ENCODE peak calls at places on chromosomes 16 and 17, in seven cellular contexts. One of them, this sample, is unnamed.

GRCh38 chr17:1735834-1736347 is 6.8 kb upstream of the SERPINF2 start:
- DNase-seq in H54: no peak
- DNase-seq in RCC 7860: no peak
- DNase-seq in foreskin fibroblast: no peak
- DNase-seq in NCI-H1092: no peak
- DNase-seq in hepatic stellate cell: no peak
- DNase-seq in A549: no peak
- DNase-seq in this sample: no peak

GRCh38 chr16:11734025-11734652 is 8.5 kb downstream of the TXNDC11 start:
- DNase-seq in H54: no peak
- DNase-seq in RCC 7860: no peak
- DNase-seq in foreskin fibroblast: no peak
- DNase-seq in NCI-H1092: no peak
- DNase-seq in hepatic stellate cell: no peak
- DNase-seq in A549: no peak
- DNase-seq in this sample: no peak

GRCh38 chr16:75754126-75754525 is 27.8 kb upstream of the CPHXL start:
- DNase-seq in H54: no peak
- DNase-seq in RCC 7860: no peak
- DNase-seq in foreskin fibroblast: peak; percentile 56
- DNase-seq in NCI-H1092: no peak
- DNase-seq in hepatic stellate cell: no peak
- DNase-seq in A549: no peak
- DNase-seq in this sample: no peak

GRCh38 chr17:43768382-43768781 is 9.8 kb upstream of the SOST start:
- DNase-seq in H54: no peak
- DNase-seq in RCC 7860: no peak
- DNase-seq in foreskin fibroblast: no peak
- DNase-seq in NCI-H1092: no peak
- DNase-seq in hepatic stellate cell: no peak
- DNase-seq in A549: no peak
- DNase-seq in this sample: no peak

GRCh38 chr17:21214015-21214776 is at the start of gene TMEM11:
- DNase-seq in H54: peak; percentile 96
- DNase-seq in RCC 7860: peak; percentile 81
- DNase-seq in foreskin fibroblast: peak; percentile 99
- DNase-seq in NCI-H1092: peak; percentile 80
- DNase-seq in hepatic stellate cell: peak; percentile 97
- DNase-seq in A549: peak; percentile 94
- DNase-seq in this sample: peak; percentile 96

GRCh38 chr17:50270430-50271172 is 3.7 kb upstream of the TMEM92 start:
- DNase-seq in H54: no peak
- DNase-seq in RCC 7860: no peak
- DNase-seq in foreskin fibroblast: peak; percentile 91
- DNase-seq in NCI-H1092: no peak
- DNase-seq in hepatic stellate cell: peak; percentile 17
- DNase-seq in A549: no peak
- DNase-seq in this sample: no peak

GRCh38 chr16:88638323-88639230 is at the start of gene IL17C:
- DNase-seq in H54: no peak
- DNase-seq in RCC 7860: no peak
- DNase-seq in foreskin fibroblast: no peak
- DNase-seq in NCI-H1092: no peak
- DNase-seq in hepatic stellate cell: no peak
- DNase-seq in A549: no peak
- DNase-seq in this sample: no peak

GRCh38 chr17:31433811-31434210 is 42.3 kb downstream of the RAB11FIP4 start:
- DNase-seq in H54: no peak
- DNase-seq in RCC 7860: no peak
- DNase-seq in foreskin fibroblast: no peak
- DNase-seq in NCI-H1092: no peak
- DNase-seq in hepatic stellate cell: no peak
- DNase-seq in A549: no peak
- DNase-seq in this sample: no peak

GRCh38 chr17:50560931-50561750 is 626 bp downstream of the CACNA1G start:
- DNase-seq in H54: no peak
- DNase-seq in RCC 7860: no peak
- DNase-seq in foreskin fibroblast: peak; percentile 28
- DNase-seq in NCI-H1092: no peak
- DNase-seq in hepatic stellate cell: no peak
- DNase-seq in A549: no peak
- DNase-seq in this sample: no peak

GRCh38 chr16:14015948-14016347 is 55.2 kb upstream of the MRTFB start:
- DNase-seq in H54: peak; percentile 9
- DNase-seq in RCC 7860: no peak
- DNase-seq in foreskin fibroblast: peak; percentile 92
- DNase-seq in NCI-H1092: no peak
- DNase-seq in hepatic stellate cell: peak; percentile 21
- DNase-seq in A549: peak; percentile 49
- DNase-seq in this sample: no peak

GRCh38 chr16:69482410-69482951 is 58.1 kb downstream of the CYB5B start:
- DNase-seq in H54: no peak
- DNase-seq in RCC 7860: no peak
- DNase-seq in foreskin fibroblast: peak; percentile 84
- DNase-seq in NCI-H1092: peak; percentile 91
- DNase-seq in hepatic stellate cell: peak; percentile 56
- DNase-seq in A549: no peak
- DNase-seq in this sample: no peak

GRCh38 chr17:60901806-60902205 is 224.2 kb downstream of the BCAS3 start:
- DNase-seq in H54: no peak
- DNase-seq in RCC 7860: no peak
- DNase-seq in foreskin fibroblast: peak; percentile 67
- DNase-seq in NCI-H1092: no peak
- DNase-seq in hepatic stellate cell: peak; percentile 55
- DNase-seq in A549: no peak
- DNase-seq in this sample: no peak

GRCh38 chr16:3640632-3641501 is 13.6 kb upstream of the DNASE1 start:
- DNase-seq in H54: no peak
- DNase-seq in RCC 7860: no peak
- DNase-seq in foreskin fibroblast: no peak
- DNase-seq in NCI-H1092: no peak
- DNase-seq in hepatic stellate cell: no peak
- DNase-seq in A549: no peak
- DNase-seq in this sample: no peak

GRCh38 chr16:77359065-77359502 is 75.8 kb downstream of the ADAMTS18 start:
- DNase-seq in H54: peak; percentile 30
- DNase-seq in RCC 7860: peak; percentile 75
- DNase-seq in foreskin fibroblast: peak; percentile 65
- DNase-seq in NCI-H1092: no peak
- DNase-seq in hepatic stellate cell: no peak
- DNase-seq in A549: peak; percentile 64
- DNase-seq in this sample: no peak

GRCh38 chr17:78040561-78041400 is 82.3 kb downstream of the TNRC6C start:
- DNase-seq in H54: peak; percentile 71
- DNase-seq in RCC 7860: no peak
- DNase-seq in foreskin fibroblast: peak; percentile 82
- DNase-seq in NCI-H1092: peak; percentile 63
- DNase-seq in hepatic stellate cell: peak; percentile 58
- DNase-seq in A549: peak; percentile 66
- DNase-seq in this sample: peak; percentile 30

GRCh38 chr17:19645608-19646250 is 2.8 kb upstream of the ALDH3A2 start:
- DNase-seq in H54: peak; percentile 48
- DNase-seq in RCC 7860: no peak
- DNase-seq in foreskin fibroblast: peak; percentile 11
- DNase-seq in NCI-H1092: peak; percentile 6
- DNase-seq in hepatic stellate cell: no peak
- DNase-seq in A549: peak; percentile 40
- DNase-seq in this sample: peak; percentile 69

GRCh38 chr16:70804729-70805169 is 3.8 kb upstream of the VAC14 start:
- DNase-seq in H54: peak; percentile 27
- DNase-seq in RCC 7860: no peak
- DNase-seq in foreskin fibroblast: no peak
- DNase-seq in NCI-H1092: no peak
- DNase-seq in hepatic stellate cell: peak; percentile 26
- DNase-seq in A549: no peak
- DNase-seq in this sample: no peak

GRCh38 chr17:71709271-71709670 is 411.5 kb upstream of the SOX9 start:
- DNase-seq in H54: no peak
- DNase-seq in RCC 7860: no peak
- DNase-seq in foreskin fibroblast: peak; percentile 72
- DNase-seq in NCI-H1092: no peak
- DNase-seq in hepatic stellate cell: no peak
- DNase-seq in A549: no peak
- DNase-seq in this sample: no peak

GRCh38 chr17:63843387-63844292 is 1.2 kb upstream of the SMARCD2 start:
- DNase-seq in H54: peak; percentile 68
- DNase-seq in RCC 7860: peak; percentile 71
- DNase-seq in foreskin fibroblast: peak; percentile 66
- DNase-seq in NCI-H1092: no peak
- DNase-seq in hepatic stellate cell: peak; percentile 76
- DNase-seq in A549: no peak
- DNase-seq in this sample: peak; percentile 45

GRCh38 chr17:65332375-65332774 is 195.2 kb downstream of the RGS9 start:
- DNase-seq in H54: peak; percentile 40
- DNase-seq in RCC 7860: no peak
- DNase-seq in foreskin fibroblast: peak; percentile 73
- DNase-seq in NCI-H1092: no peak
- DNase-seq in hepatic stellate cell: peak; percentile 53
- DNase-seq in A549: no peak
- DNase-seq in this sample: no peak

GRCh38 chr17:4679652-4680051 is 24.3 kb downstream of the PELP1 start:
- DNase-seq in H54: peak; percentile 51
- DNase-seq in RCC 7860: peak; percentile 91
- DNase-seq in foreskin fibroblast: peak; percentile 60
- DNase-seq in NCI-H1092: no peak
- DNase-seq in hepatic stellate cell: peak; percentile 45
- DNase-seq in A549: peak; percentile 74
- DNase-seq in this sample: no peak

GRCh38 chr16:50614956-50615727 is 66.0 kb downstream of the SNX20 start:
- DNase-seq in H54: no peak
- DNase-seq in RCC 7860: no peak
- DNase-seq in foreskin fibroblast: no peak
- DNase-seq in NCI-H1092: no peak
- DNase-seq in hepatic stellate cell: no peak
- DNase-seq in A549: no peak
- DNase-seq in this sample: no peak

GRCh38 chr17:77451271-77451893 is 310.6 kb downstream of the SEC14L1 start:
- DNase-seq in H54: no peak
- DNase-seq in RCC 7860: no peak
- DNase-seq in foreskin fibroblast: peak; percentile 83
- DNase-seq in NCI-H1092: peak; percentile 76
- DNase-seq in hepatic stellate cell: no peak
- DNase-seq in A549: no peak
- DNase-seq in this sample: peak; percentile 80

GRCh38 chr17:39706921-39707337 is 7.1 kb downstream of the ERBB2 start:
- DNase-seq in H54: no peak
- DNase-seq in RCC 7860: no peak
- DNase-seq in foreskin fibroblast: no peak
- DNase-seq in NCI-H1092: no peak
- DNase-seq in hepatic stellate cell: no peak
- DNase-seq in A549: no peak
- DNase-seq in this sample: no peak

GRCh38 chr16:47523342-47524006 is 62.3 kb downstream of the PHKB start:
- DNase-seq in H54: no peak
- DNase-seq in RCC 7860: peak; percentile 31
- DNase-seq in foreskin fibroblast: no peak
- DNase-seq in NCI-H1092: no peak
- DNase-seq in hepatic stellate cell: no peak
- DNase-seq in A549: no peak
- DNase-seq in this sample: no peak

GRCh38 chr17:12631076-12631475 is 34.6 kb upstream of the MYOCD start:
- DNase-seq in H54: no peak
- DNase-seq in RCC 7860: no peak
- DNase-seq in foreskin fibroblast: no peak
- DNase-seq in NCI-H1092: no peak
- DNase-seq in hepatic stellate cell: peak; percentile 27
- DNase-seq in A549: no peak
- DNase-seq in this sample: no peak

GRCh38 chr16:72847187-72848044 is 200.5 kb downstream of the ZFHX3 start:
- DNase-seq in H54: peak; percentile 26
- DNase-seq in RCC 7860: peak; percentile 39
- DNase-seq in foreskin fibroblast: peak; percentile 50
- DNase-seq in NCI-H1092: no peak
- DNase-seq in hepatic stellate cell: peak; percentile 61
- DNase-seq in A549: peak; percentile 63
- DNase-seq in this sample: peak; percentile 4

GRCh38 chr16:4767872-4768548 is 1.0 kb upstream of the ZNF500 start:
- DNase-seq in H54: no peak
- DNase-seq in RCC 7860: no peak
- DNase-seq in foreskin fibroblast: peak; percentile 52
- DNase-seq in NCI-H1092: no peak
- DNase-seq in hepatic stellate cell: no peak
- DNase-seq in A549: no peak
- DNase-seq in this sample: peak; percentile 24

GRCh38 chr17:179721-180379 is 1.6 kb downstream of the DOC2B start:
- DNase-seq in H54: no peak
- DNase-seq in RCC 7860: no peak
- DNase-seq in foreskin fibroblast: no peak
- DNase-seq in NCI-H1092: no peak
- DNase-seq in hepatic stellate cell: no peak
- DNase-seq in A549: no peak
- DNase-seq in this sample: no peak

GRCh38 chr16:11585460-11586374 is 1.0 kb downstream of the LITAF start:
- DNase-seq in H54: no peak
- DNase-seq in RCC 7860: peak; percentile 52
- DNase-seq in foreskin fibroblast: peak; percentile 46
- DNase-seq in NCI-H1092: no peak
- DNase-seq in hepatic stellate cell: peak; percentile 49
- DNase-seq in A549: no peak
- DNase-seq in this sample: peak; percentile 39

GRCh38 chr17:39626171-39626670 is 531 bp upstream of the PPP1R1B start:
- DNase-seq in H54: no peak
- DNase-seq in RCC 7860: no peak
- DNase-seq in foreskin fibroblast: no peak
- DNase-seq in NCI-H1092: no peak
- DNase-seq in hepatic stellate cell: no peak
- DNase-seq in A549: no peak
- DNase-seq in this sample: no peak

GRCh38 chr17:63675607-63676539 is 24.1 kb downstream of the LIMD2 start:
- DNase-seq in H54: peak; percentile 82
- DNase-seq in RCC 7860: peak; percentile 76
- DNase-seq in foreskin fibroblast: peak; percentile 73
- DNase-seq in NCI-H1092: no peak
- DNase-seq in hepatic stellate cell: peak; percentile 66
- DNase-seq in A549: no peak
- DNase-seq in this sample: no peak

GRCh38 chr16:70482624-70483023 is 28.2 kb downstream of the FCSK start:
- DNase-seq in H54: peak; percentile 59
- DNase-seq in RCC 7860: peak; percentile 18
- DNase-seq in foreskin fibroblast: peak; percentile 24
- DNase-seq in NCI-H1092: no peak
- DNase-seq in hepatic stellate cell: no peak
- DNase-seq in A549: no peak
- DNase-seq in this sample: no peak

GRCh38 chr17:39863918-39864746 is at the start of gene IKZF3:
- DNase-seq in H54: no peak
- DNase-seq in RCC 7860: no peak
- DNase-seq in foreskin fibroblast: peak; percentile 49
- DNase-seq in NCI-H1092: peak; percentile 50
- DNase-seq in hepatic stellate cell: peak; percentile 8
- DNase-seq in A549: peak; percentile 64
- DNase-seq in this sample: peak; percentile 86